ENCODE peak calls at places on chromosomes 5 and 9, in six cellular contexts. I, C, O, K, N and H are unnamed samples. For H3K36me3, the result is how much of the 10 kb centered on the place peaks cover.

GRCh38 chr9:3980771-3981170 is 319.1 kb downstream of the GLIS3 start:
- DNase-seq in C (no peak), K (no peak), N (peak), O (peak), I (no peak), H (no peak)

GRCh38 chr9:17403539-17403938 is 175.3 kb upstream of the SH3GL2 start:
- DNase-seq in C (no peak), I (no peak), O (no peak), K (no peak), N (no peak), H (no peak)

GRCh38 chr5:139388198-139388821 is 1.4 kb downstream of the MZB1 start:
- DNase-seq in N (no peak), C (peak), O (no peak), K (peak), I (peak), H (no peak)

GRCh38 chr5:132876020-132876759 is 2.7 kb downstream of the LEAP2 start:
- DNase-seq in O (no peak), K (no peak), N (peak), I (no peak), C (no peak), H (no peak)

GRCh38 chr9:111700776-111701175 is 39.4 kb downstream of the GNG10 start:
- DNase-seq in O (no peak), K (no peak), I (no peak), N (no peak), C (peak), H (no peak)

GRCh38 chr5:149485655-149486615 is 65.3 kb downstream of the CSNK1A1 start:
- DNase-seq in N (peak), K (no peak), I (peak), O (no peak), C (peak), H (peak)

GRCh38 chr9:94929373-94929764 is 202.9 kb downstream of the AOPEP start:
- DNase-seq in K (no peak), N (peak), O (no peak), I (no peak), C (no peak), H (no peak)

GRCh38 chr9:127589955-127590370 is 22.1 kb upstream of the STXBP1 start:
- DNase-seq in I (peak), C (peak), O (peak), N (peak), K (peak), H (no peak)

GRCh38 chr5:159210846-159211245 is 1.5 kb upstream of the RNF145 start:
- DNase-seq in C (no peak), O (no peak), K (no peak), I (no peak), N (no peak), H (no peak)

DNA sequence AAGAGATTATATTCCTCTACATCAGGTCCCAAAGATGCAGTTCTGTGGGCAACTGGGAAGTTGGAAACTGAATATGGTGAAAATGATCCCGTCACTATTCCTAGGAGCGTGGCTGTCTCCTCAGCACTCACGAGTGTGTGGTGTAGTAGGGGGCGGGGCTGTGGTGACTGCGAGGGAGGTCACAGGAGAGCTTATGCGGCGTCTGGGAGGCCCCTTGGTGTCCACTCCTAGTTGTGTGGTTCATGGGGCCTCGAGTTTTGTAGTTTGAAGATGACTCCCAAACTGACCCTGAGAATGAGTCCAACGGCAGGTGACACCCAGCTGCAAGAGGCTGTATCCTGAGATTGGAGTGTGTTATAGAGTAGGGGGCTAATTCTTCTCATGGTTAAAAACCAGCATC is 68.2 kb downstream of the MVB12B start:
- DNase-seq in I (no peak), K (no peak), N (no peak), O (no peak), C (no peak), H (no peak)
- H3K36me3 ChIP-seq in I (under half), K (under half), N (under half), O (under half), C (under half), H (under half)

DNA sequence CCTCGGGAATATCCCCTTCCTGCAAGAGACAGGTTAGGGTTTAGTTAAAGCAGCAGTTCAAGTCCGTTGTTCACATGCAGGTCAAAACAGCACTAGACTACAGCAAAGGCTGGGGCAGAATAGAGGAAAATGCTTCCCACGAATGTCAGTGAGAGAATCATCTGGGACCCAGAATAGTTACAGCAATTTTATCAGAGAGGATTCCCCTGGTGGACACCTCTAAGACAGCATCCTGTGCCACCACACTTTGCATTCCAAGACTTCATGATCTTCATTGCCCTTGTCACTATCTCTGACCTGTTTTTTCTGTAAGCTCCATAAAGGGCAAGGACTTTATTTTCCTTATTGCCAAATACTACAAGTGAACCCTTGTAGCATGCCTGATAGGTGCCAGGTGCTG is 12.9 kb downstream of the GRXCR2 start:
- DNase-seq in N (no peak), O (peak), C (no peak), I (no peak), K (peak), H (no peak)
- TF ChIP-seq CTCF in N (no peak), O (peak), C (no peak), I (peak), K (peak), H (no peak)

GRCh38 chr9:14891332-14891731 is 18.9 kb downstream of the FREM1 start:
- DNase-seq in N (no peak), K (no peak), C (no peak), I (no peak), O (no peak), H (no peak)
- H3K36me3 ChIP-seq in N (under half), K (under half), C (under half), I (under half), O (under half), H (under half)

DNA sequence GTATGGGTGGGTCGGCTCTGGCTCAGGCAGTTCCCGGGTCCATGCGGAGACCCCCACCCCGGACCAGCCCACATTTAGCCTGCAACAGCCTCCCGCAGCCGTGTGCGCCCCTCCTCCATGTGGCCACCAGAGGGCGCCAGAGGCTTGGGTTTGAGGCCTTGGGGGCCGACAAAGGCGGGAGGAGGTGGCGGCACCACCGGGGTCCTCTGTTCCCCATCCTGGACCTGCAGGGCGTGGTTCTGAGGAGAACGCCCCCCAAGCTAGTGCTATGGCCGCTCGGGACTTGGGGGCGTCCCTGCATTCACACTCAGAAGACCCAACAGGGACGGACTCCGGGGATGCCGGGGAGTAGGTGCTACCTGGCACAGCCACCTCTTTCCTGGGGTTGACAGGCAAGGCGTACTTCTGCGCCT is 16.5 kb downstream of the ASS1 start:
- DNase-seq in I (peak), O (peak), N (peak), K (peak), C (peak), H (no peak)
- TF ChIP-seq CTCF in I (peak), O (peak), N (peak), K (peak), C (peak), H (peak)